ENCODE peak calls at places on chromosomes 13 and 19, in four cellular contexts. V, H, D and Y are unnamed samples.

GRCh38 chr13:103941506-103942148 is 875.4 kb upstream of the SLC10A2 start:
- DNase-seq in H (no peak), V (no peak), D (no peak), Y (no peak)

GRCh38 chr13:112376050-112376681 is at the start of gene SPACA7:
- DNase-seq in V (no peak), D (no peak), H (no peak), Y (no peak)

GRCh38 chr13:93280688-93281087 is 54.1 kb downstream of the GPC6 start:
- DNase-seq in V (no peak), D (no peak), H (no peak), Y (no peak)

GRCh38 chr13:49821216-49821820 is 28.8 kb upstream of the KPNA3 start:
- DNase-seq in H (peak; percentile 18), D (no peak), V (no peak), Y (peak; percentile 24)

GRCh38 chr13:37303610-37304009 is 198.1 kb upstream of the CSNK1A1L start:
- DNase-seq in V (no peak), H (no peak), D (no peak), Y (no peak)

GRCh38 chr13:65417953-65418352 is 1812.2 kb downstream of the PCDH9 start:
- DNase-seq in H (no peak), D (no peak), V (no peak), Y (no peak)

GRCh38 chr19:11375143-11375948 is 880 bp downstream of the SWSAP1 start:
- DNase-seq in V (peak; percentile 55), D (peak; percentile 59), H (peak; percentile 64), Y (peak; percentile 77)

GRCh38 chr19:31332096-31332495 is 17.1 kb downstream of the TSHZ3 start:
- DNase-seq in H (no peak), D (peak; percentile 17), V (no peak), Y (no peak)

GRCh38 chr13:61654501-61654900 is 238.9 kb upstream of the PCDH20 start:
- DNase-seq in H (no peak), V (no peak), D (no peak), Y (no peak)

GRCh38 chr13:80883545-80883944 is 542.6 kb upstream of the SPRY2 start:
- DNase-seq in V (no peak), D (no peak), H (no peak), Y (no peak)

GRCh38 chr13:45916036-45916435 is 64.5 kb upstream of the SIAH3 start:
- DNase-seq in D (no peak), H (no peak), V (no peak), Y (no peak)

GRCh38 chr13:27712421-27712820 is 79.9 kb upstream of the GSX1 start:
- DNase-seq in D (peak; percentile 42), V (no peak), H (peak; percentile 66), Y (peak; percentile 15)

GRCh38 chr13:75161804-75162203 is 320.2 kb downstream of the TBC1D4 start:
- DNase-seq in H (no peak), V (no peak), D (no peak), Y (no peak)

GRCh38 chr19:10808937-10809655 is 26.9 kb downstream of the TMED1 start:
- DNase-seq in V (no peak), H (peak; percentile 84), D (peak; percentile 36), Y (peak; percentile 53)

GRCh38 chr13:56501750-56502149 is 639.0 kb upstream of the PRR20A start:
- DNase-seq in V (no peak), H (no peak), D (no peak), Y (no peak)

GRCh38 chr19:54233941-54234340 is 8.6 kb downstream of the LILRA6 start:
- DNase-seq in D (peak; percentile 11), H (no peak), V (no peak), Y (no peak)

GRCh38 chr19:8123683-8124082 is 25.7 kb downstream of the FBN3 start:
- DNase-seq in V (no peak), H (no peak), D (no peak), Y (no peak)

GRCh38 chr19:51651216-51651846 is 4.7 kb upstream of the SIGLEC14 start:
- DNase-seq in V (no peak), H (no peak), D (no peak), Y (peak; percentile 78)

GRCh38 chr19:57668635-57669034 is at the start of gene ZSCAN4:
- DNase-seq in V (no peak), H (no peak), D (no peak), Y (no peak)

GRCh38 chr19:10293637-10294367 is 4.0 kb downstream of the ICAM5 start:
- DNase-seq in D (no peak), H (no peak), V (no peak), Y (no peak)

GRCh38 chr19:29524201-29524911 is 1.4 kb upstream of the VSTM2B start:
- DNase-seq in H (no peak), D (no peak), V (no peak), Y (no peak)

GRCh38 chr19:58544591-58545285 is 874 bp downstream of the TRIM28 start:
- DNase-seq in H (no peak), V (no peak), D (no peak), Y (no peak)

GRCh38 chr19:48351341-48351752 is 12.4 kb downstream of the TMEM143 start:
- DNase-seq in D (peak; percentile 83), V (no peak), H (peak; percentile 86), Y (peak; percentile 96)

GRCh38 chr13:85283408-85283807 is 515.8 kb downstream of the SLITRK6 start:
- DNase-seq in V (no peak), H (no peak), D (no peak), Y (no peak)

GRCh38 chr19:12564016-12564664 is 12.9 kb upstream of the ZNF564 start:
- DNase-seq in H (peak; percentile 90), V (peak; percentile 91), D (peak; percentile 92), Y (peak; percentile 85)
- TF ChIP-seq POLR2A in H (no peak), V (no peak), D (no peak), Y (no peak)

GRCh38 chr19:5148794-5149190 is 179.9 kb downstream of the KDM4B start:
- DNase-seq in V (peak; percentile 13), D (no peak), H (no peak), Y (no peak)
- TF ChIP-seq POLR2A in V (no peak), D (no peak), H (no peak), Y (no peak)

DNA sequence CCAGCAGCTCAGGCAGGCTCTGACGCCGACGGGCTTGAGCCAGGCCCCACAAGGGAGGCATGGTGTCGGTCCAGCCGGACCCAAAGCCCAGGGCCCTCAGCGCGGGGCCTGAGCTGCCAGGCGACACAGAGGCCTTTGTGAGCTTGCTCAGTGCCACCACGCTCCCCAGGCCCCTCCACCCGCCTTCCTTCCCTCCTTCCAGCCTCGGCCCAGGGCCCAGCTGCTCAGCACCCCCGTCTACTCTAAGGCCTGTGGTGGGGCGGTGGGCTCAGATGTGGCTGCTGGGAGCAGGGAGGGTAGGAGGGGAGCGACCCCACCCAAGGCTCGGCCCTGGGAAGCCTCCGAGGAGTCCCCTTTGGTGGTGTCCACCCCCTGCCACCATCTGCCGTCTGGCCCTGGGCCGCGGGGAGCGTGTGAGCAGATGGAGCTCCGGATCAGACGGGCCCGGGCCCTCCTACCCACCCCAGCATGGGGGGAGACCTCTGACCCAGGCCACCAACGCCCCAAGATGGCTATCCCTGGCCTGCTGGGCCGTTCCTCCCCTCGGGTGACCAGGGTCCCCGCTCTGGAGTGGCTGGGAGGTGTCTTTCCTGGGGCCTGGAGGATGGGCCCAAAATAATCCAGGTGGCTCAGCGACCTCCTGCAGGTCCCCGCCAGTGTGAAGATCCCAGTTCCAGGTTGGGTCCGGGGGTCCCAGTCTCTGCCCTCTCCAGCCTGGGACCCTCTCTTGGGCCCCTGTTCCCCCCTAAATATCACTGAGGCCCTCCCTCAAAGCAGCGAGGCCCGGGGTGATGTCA is 7.8 kb downstream of the ZBTB7A start:
- DNase-seq in V (peak; percentile 52), H (no peak), D (no peak), Y (no peak)
- TF ChIP-seq POLR2A in V (no peak), H (no peak), D (no peak), Y (no peak)

GRCh38 chr13:47869780-47870179 is 131.3 kb downstream of the SUCLA2 start:
- DNase-seq in V (no peak), D (no peak), H (no peak), Y (no peak)
- TF ChIP-seq POLR2A in V (no peak), D (no peak), H (no peak), Y (no peak)

DNA sequence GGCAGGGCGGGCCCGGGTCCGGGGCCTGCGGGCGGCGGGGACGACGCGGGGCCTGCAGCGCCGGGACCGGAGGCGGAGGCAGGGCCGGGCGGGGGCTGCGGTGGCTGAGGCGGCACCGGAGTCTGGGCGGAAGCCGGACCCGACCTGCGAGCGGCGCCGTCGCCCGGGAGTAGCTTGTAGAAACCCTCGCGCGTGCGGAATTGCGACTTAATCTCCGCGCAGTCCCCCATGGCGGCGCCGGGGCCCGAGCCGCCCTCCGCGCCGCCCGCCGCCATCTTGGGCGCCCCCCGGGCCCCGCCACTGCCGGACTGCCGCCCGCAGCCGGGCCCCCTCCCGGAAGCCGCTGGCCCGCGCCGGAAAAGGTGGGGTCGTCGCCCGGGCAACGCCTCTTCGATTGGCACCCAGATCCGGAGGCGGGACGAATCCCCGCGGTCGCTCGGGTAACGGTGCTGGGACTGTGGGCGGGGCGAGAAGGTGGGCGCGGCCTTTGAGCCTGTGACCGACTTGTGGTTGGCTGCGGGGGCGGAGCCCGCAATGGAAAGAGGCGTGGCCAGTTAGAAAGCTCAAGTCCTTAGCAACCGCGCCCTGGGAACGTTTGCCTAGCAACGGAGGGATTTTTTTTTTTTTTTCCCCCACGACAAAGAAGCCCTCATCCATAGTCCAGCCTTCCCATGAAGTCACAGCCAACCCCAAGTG is at the start of gene DMWD:
- DNase-seq in V (peak; percentile 100), D (peak; percentile 100), H (peak; percentile 100), Y (peak; percentile 93)
- TF ChIP-seq POLR2A in V (peak; percentile 61), D (no peak), H (peak; percentile 77), Y (peak; percentile 52)

GRCh38 chr13:42048625-42049453 is at the start of gene DGKH:
- DNase-seq in V (peak; percentile 87), D (peak; percentile 85), H (peak; percentile 75), Y (peak; percentile 70)

GRCh38 chr13:42049454-42049780 is 969 bp downstream of the DGKH start:
- DNase-seq in H (no peak), V (no peak), D (no peak), Y (no peak)

GRCh38 chr13:42046448-42046847 is 2.0 kb upstream of the DGKH start:
- DNase-seq in H (no peak), D (no peak), V (no peak), Y (no peak)

GRCh38 chr13:42048323-42048624 is 174 bp upstream of the DGKH start:
- DNase-seq in D (no peak), H (no peak), V (no peak), Y (no peak)

DNA sequence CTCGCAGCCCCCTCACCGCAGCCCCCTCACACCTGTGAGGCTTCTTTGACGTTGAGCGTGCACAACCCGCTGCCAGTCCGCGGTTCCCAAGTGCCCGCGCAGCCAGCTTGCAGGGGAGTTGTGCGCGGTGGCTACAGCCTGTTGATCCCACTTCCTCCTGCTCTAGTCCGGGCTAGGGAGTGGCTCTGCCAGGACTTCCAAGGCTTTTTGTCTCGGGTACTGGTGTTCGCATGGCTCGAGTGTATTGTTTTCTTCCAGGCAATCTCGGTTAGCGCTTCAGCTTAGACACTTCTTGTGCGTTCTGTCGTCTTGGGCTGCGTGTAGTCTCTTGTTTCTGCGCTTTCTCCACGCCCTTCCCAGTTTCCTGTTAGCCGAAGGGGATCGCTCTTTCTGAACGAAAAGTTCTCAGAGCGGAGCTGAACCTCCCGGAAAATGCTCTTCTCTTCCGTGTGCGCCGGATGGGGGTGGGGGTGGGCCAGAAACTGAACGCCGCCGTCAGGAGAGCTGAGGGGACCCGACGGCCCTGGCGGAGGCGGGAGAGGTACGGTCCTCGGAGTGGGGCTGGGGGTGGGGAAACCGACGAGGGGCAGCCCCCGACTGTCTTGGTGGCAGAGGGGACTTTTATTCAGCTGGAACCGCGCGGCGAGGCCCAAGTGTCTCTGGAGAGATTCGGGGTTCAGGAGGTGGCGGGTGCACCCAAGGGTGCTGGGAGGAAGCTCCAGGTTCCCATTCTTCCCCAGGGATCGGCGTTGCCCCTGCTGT is 706 bp upstream of the DGKH start:
- DNase-seq in D (peak; percentile 57), H (peak; percentile 52), V (peak; percentile 35), Y (peak; percentile 39)
- TF ChIP-seq POLR2A in D (no peak), H (no peak), V (no peak), Y (no peak)